ENCODE peak calls at places on chromosomes 4 and X, in four cellular contexts. N is HCT116, T is prostate gland, O is psoas muscle. Q is an unnamed sample.

GRCh38 chrX:27571164-27571563 is 19.0 kb upstream of the DCAF8L2 start:
- DNase-seq in N (no peak), T (no peak), O (no peak), Q (no peak)

GRCh38 chrX:134764202-134764785 is 106.0 kb upstream of the PLAC1 start:
- DNase-seq in N (peak; percentile 57), T (no peak), O (no peak), Q (no peak)

GRCh38 chr4:171676555-171677215 is 136.5 kb upstream of the GALNTL6 start:
- DNase-seq in N (no peak), T (no peak), O (no peak), Q (no peak)

GRCh38 chr4:132332932-132333722 is 816.0 kb upstream of the PCDH10 start:
- DNase-seq in N (peak; percentile 21), T (no peak), O (no peak), Q (no peak)

GRCh38 chr4:120918788-120919187 is 3.7 kb downstream of the PRDM5 start:
- DNase-seq in N (no peak), T (peak; percentile 14), O (peak; percentile 17), Q (no peak)

GRCh38 chr4:137614491-137614890 is 82.2 kb upstream of the PCDH18 start:
- DNase-seq in N (no peak), T (no peak), O (no peak), Q (no peak)

GRCh38 chr4:31130930-31131329 is 410.8 kb downstream of the PCDH7 start:
- DNase-seq in N (no peak), T (no peak), O (no peak), Q (no peak)

GRCh38 chrX:113400193-113400704 is 559.6 kb upstream of the AMOT start:
- DNase-seq in N (peak; percentile 33), T (no peak), O (no peak), Q (no peak)

GRCh38 chrX:40120838-40121580 is 23.3 kb upstream of the BCOR start:
- DNase-seq in N (no peak), T (no peak), O (no peak), Q (no peak)

GRCh38 chr4:156291317-156291716 is 337.7 kb upstream of the CTSO start:
- DNase-seq in N (no peak), T (no peak), O (no peak), Q (no peak)

GRCh38 chr4:154574311-154574710 is 11.5 kb downstream of the FGB start:
- DNase-seq in N (no peak), T (no peak), O (no peak), Q (no peak)

GRCh38 chrX:87728459-87728858 is 210.9 kb downstream of the KLHL4 start:
- DNase-seq in N (no peak), T (no peak), O (no peak), Q (no peak)

GRCh38 chrX:9141496-9141895 is 107.6 kb upstream of the FAM9B start:
- DNase-seq in N (no peak), T (no peak), O (no peak), Q (no peak)

GRCh38 chr4:81698536-81698935 is 226.8 kb upstream of the RASGEF1B start:
- DNase-seq in N (no peak), T (no peak), O (no peak), Q (no peak)

GRCh38 chr4:21806991-21807390 is 141.6 kb downstream of the KCNIP4 start:
- DNase-seq in N (no peak), T (no peak), O (no peak), Q (no peak)

GRCh38 chr4:128517096-128517738 is 229.6 kb upstream of the PGRMC2 start:
- DNase-seq in N (no peak), T (no peak), O (no peak), Q (no peak)

GRCh38 chr4:121968859-121969258 is 17.0 kb upstream of the TRPC3 start:
- DNase-seq in N (no peak), T (no peak), O (no peak), Q (no peak)

GRCh38 chrX:95956780-95957179 is 727.9 kb upstream of the DIAPH2 start:
- DNase-seq in N (no peak), T (no peak), O (no peak), Q (no peak)

GRCh38 chr4:125316781-125317525 is 2.2 kb downstream of the FAT4 start:
- DNase-seq in N (no peak), T (no peak), O (peak; percentile 41), Q (peak; percentile 14)

GRCh38 chrX:30388325-30388724 is 79.1 kb upstream of the NR0B1 start:
- DNase-seq in N (no peak), T (no peak), O (no peak), Q (no peak)

GRCh38 chr4:186029731-186030421 is 39.1 kb upstream of the TLR3 start:
- DNase-seq in N (no peak), T (peak; percentile 74), O (peak; percentile 64), Q (no peak)

GRCh38 chrX:101260435-101260834 is 30.7 kb downstream of the TAF7L start:
- DNase-seq in N (no peak), T (no peak), O (no peak), Q (no peak)

GRCh38 chr4:125115941-125116340 is 198.8 kb upstream of the FAT4 start:
- DNase-seq in N (no peak), T (no peak), O (no peak), Q (no peak)

GRCh38 chr4:1043658-1044468 is 32.4 kb downstream of the FGFRL1 start:
- DNase-seq in N (peak; percentile 93), T (no peak), O (peak; percentile 94), Q (peak; percentile 50)

GRCh38 chr4:164866817-164867490 is 10.0 kb upstream of the APELA start:
- DNase-seq in N (no peak), T (no peak), O (no peak), Q (no peak)

GRCh38 chrX:131626681-131627296 is 82.9 kb downstream of the OR13H1 start:
- DNase-seq in N (peak; percentile 1), T (no peak), O (no peak), Q (no peak)
- TF ChIP-seq CTCF in N (peak; percentile 55), T (no peak), O (no peak), Q (peak; percentile 61)

GRCh38 chr4:39255916-39256315 is 73.6 kb downstream of the WDR19 start:
- DNase-seq in N (no peak), T (no peak), O (no peak), Q (no peak)

GRCh38 chr4:39259571-39260330 is 77.4 kb downstream of the WDR19 start:
- DNase-seq in N (no peak), T (no peak), O (no peak), Q (no peak)

GRCh38 chr4:39256436-39256835 is 74.1 kb downstream of the WDR19 start:
- DNase-seq in N (no peak), T (no peak), O (no peak), Q (no peak)

GRCh38 chr4:39255266-39255665 is 72.9 kb downstream of the WDR19 start:
- DNase-seq in N (no peak), T (no peak), O (no peak), Q (no peak)
- TF ChIP-seq CTCF in N (peak; percentile 11), T (no peak), O (no peak), Q (no peak)

GRCh38 chr4:5366421-5366820 is 315.1 kb downstream of the STK32B start:
- DNase-seq in N (no peak), T (no peak), O (no peak), Q (no peak)
- TF ChIP-seq CTCF in N (no peak), T (no peak), O (no peak), Q (no peak)

GRCh38 chr4:90293320-90293719 is 166.1 kb downstream of the CCSER1 start:
- DNase-seq in N (no peak), T (no peak), O (no peak), Q (no peak)
- TF ChIP-seq CTCF in N (peak; percentile 61), T (no peak), O (peak; percentile 51), Q (peak; percentile 86)

GRCh38 chr4:63528592-63528991 is 880.7 kb downstream of the TECRL start:
- DNase-seq in N (no peak), T (no peak), O (no peak), Q (no peak)
- TF ChIP-seq CTCF in N (no peak), T (no peak), O (no peak), Q (peak; percentile 36)

DNA sequence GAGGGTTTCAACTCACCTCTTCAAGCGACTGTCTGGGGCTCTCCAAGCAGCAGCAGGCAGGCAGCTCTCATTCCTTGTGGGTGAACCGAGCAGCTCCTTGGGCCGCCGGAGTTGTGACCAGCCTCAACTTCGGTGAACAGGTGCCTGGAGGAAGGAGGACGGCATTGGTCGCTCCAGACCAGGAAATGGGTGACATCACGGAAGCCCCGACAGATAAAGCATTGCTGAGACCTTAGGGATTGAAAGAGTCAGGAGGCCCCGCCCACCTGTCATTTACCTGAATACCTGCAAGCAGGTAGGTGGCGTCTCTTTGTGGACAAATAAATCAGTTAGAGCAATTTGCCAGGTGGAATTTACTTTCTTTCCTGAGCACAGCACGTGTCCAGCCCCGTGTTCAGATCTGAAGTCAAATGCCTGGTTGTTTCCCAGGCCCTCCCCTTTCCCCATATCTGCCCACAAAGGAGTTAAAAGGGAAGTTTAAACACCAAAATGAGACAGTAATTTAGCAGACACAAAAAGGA is at the start of gene LNX1:
- DNase-seq in N (peak; percentile 79), T (peak; percentile 94), O (no peak), Q (peak; percentile 82)
- TF ChIP-seq CTCF in N (no peak), T (peak; percentile 53), O (no peak), Q (peak; percentile 25)

GRCh38 chr4:3784469-3785291 is 18.5 kb downstream of the ADRA2C start:
- DNase-seq in N (no peak), T (no peak), O (no peak), Q (no peak)

GRCh38 chr4:3781997-3782930 is 16.1 kb downstream of the ADRA2C start:
- DNase-seq in N (no peak), T (no peak), O (no peak), Q (no peak)

GRCh38 chr4:3781193-3781886 is 15.2 kb downstream of the ADRA2C start:
- DNase-seq in N (peak; percentile 62), T (no peak), O (no peak), Q (no peak)

GRCh38 chr4:3785292-3785565 is 19.0 kb downstream of the ADRA2C start:
- DNase-seq in N (no peak), T (no peak), O (no peak), Q (no peak)

GRCh38 chr4:3783691-3784306 is 17.6 kb downstream of the ADRA2C start:
- DNase-seq in N (no peak), T (no peak), O (no peak), Q (no peak)
- TF ChIP-seq CTCF in N (no peak), T (peak; percentile 42), O (peak; percentile 24), Q (peak; percentile 61)

Q was measured in progenitor cell of endocrine pancreas.